ENCODE peak calls at places on chromosome X, in seven cellular contexts. R is AG08396; B is A549; T is fibroblast of gingiva; W is naive B cell; N is effector CD4-positive, alpha-beta T cell; P is dermis blood vessel endothelial cell. V is an unnamed sample.

GRCh38 chrX:153984351-153985178 is 12.0 kb downstream of the TMEM187 start:
- DNase-seq in N (no peak), B (no peak), T (no peak), P (no peak), W (peak), R (no peak), V (no peak)

GRCh38 chrX:39492495-39493162 is 605.1 kb downstream of the BCOR start:
- DNase-seq in B (no peak), P (no peak), N (no peak), T (no peak), R (no peak), W (peak), V (no peak)

GRCh38 chrX:50638123-50638522 is 167.5 kb upstream of the DGKK start:
- DNase-seq in R (no peak), T (no peak), B (no peak), N (no peak), P (peak), W (no peak), V (no peak)

GRCh38 chrX:77415161-77415560 is 32.0 kb upstream of the FGF16 start:
- DNase-seq in N (no peak), T (no peak), P (peak), B (no peak), W (no peak), R (no peak), V (no peak)

GRCh38 chrX:115534383-115534782 is 26.6 kb upstream of the PLS3 start:
- DNase-seq in W (no peak), T (no peak), N (no peak), R (no peak), B (no peak), P (no peak), V (no peak)

GRCh38 chrX:115690554-115691216 is 129.7 kb downstream of the PLS3 start:
- DNase-seq in T (peak), R (peak), P (peak), N (peak), B (peak), W (peak), V (peak)

GRCh38 chrX:56232221-56233082 is at the start of gene KLF8:
- DNase-seq in N (no peak), R (peak), B (no peak), W (peak), T (peak), P (no peak), V (no peak)

GRCh38 chrX:133570549-133570948 is 155.3 kb upstream of the GPC4 start:
- DNase-seq in N (no peak), P (no peak), B (no peak), T (no peak), W (no peak), R (no peak), V (no peak)

GRCh38 chrX:110021180-110022022 is 18.5 kb downstream of the TMEM164 start:
- DNase-seq in N (no peak), T (peak), W (no peak), B (no peak), R (peak), P (peak), V (no peak)

GRCh38 chrX:101206471-101206870 is 13.1 kb upstream of the DRP2 start:
- DNase-seq in W (peak), T (peak), B (peak), N (no peak), P (peak), R (peak), V (no peak)

GRCh38 chrX:97672138-97672537 is 788.4 kb downstream of the RPA4 start:
- DNase-seq in B (no peak), W (no peak), R (no peak), T (no peak), P (no peak), N (no peak), V (no peak)

GRCh38 chrX:119226431-119226830 is 9.7 kb upstream of the PGRMC1 start:
- DNase-seq in T (no peak), W (no peak), B (no peak), N (no peak), R (no peak), P (no peak), V (no peak)

GRCh38 chrX:68488657-68489056 is 10.2 kb upstream of the YIPF6 start:
- DNase-seq in T (no peak), W (no peak), B (peak), R (no peak), P (no peak), N (no peak), V (no peak)

GRCh38 chrX:140764401-140764919 is 54.9 kb downstream of the LINC00632 start:
- DNase-seq in R (peak), B (peak), N (no peak), W (no peak), P (peak), T (peak), V (no peak)

GRCh38 chrX:24607616-24608015 is 39.5 kb downstream of the PCYT1B start:
- DNase-seq in B (no peak), T (no peak), N (no peak), P (no peak), R (no peak), W (no peak), V (no peak)

GRCh38 chrX:103396186-103396585 is 19.8 kb downstream of the BEX3 start:
- DNase-seq in R (no peak), T (peak), P (peak), W (no peak), N (no peak), B (no peak), V (no peak)

GRCh38 chrX:154350429-154351182 is 23.8 kb downstream of the FLNA start:
- DNase-seq in W (no peak), T (no peak), B (peak), N (no peak), R (no peak), P (no peak), V (no peak)

GRCh38 chrX:2445662-2446623 is 54.8 kb downstream of the DHRSX start:
- DNase-seq in B (peak), P (no peak), N (no peak), T (no peak), R (no peak), W (no peak), V (no peak)

GRCh38 chrX:130118396-130118795 is 8.1 kb upstream of the ELF4 start:
- DNase-seq in P (peak), W (no peak), N (no peak), B (peak), R (peak), T (peak), V (no peak)

GRCh38 chrX:109839694-109840358 is 106.8 kb upstream of the ACSL4 start:
- DNase-seq in B (peak), W (no peak), R (no peak), P (no peak), T (peak), N (no peak), V (no peak)

GRCh38 chrX:77276742-77277141 is 170.4 kb upstream of the FGF16 start:
- DNase-seq in B (peak), R (no peak), T (no peak), N (no peak), P (no peak), W (no peak), V (no peak)

GRCh38 chrX:40326186-40326965 is 228.6 kb upstream of the BCOR start:
- DNase-seq in T (no peak), W (no peak), N (no peak), P (no peak), B (peak), R (no peak), V (no peak)

GRCh38 chrX:133415276-133416105 is at the start of gene GPC4:
- DNase-seq in T (peak), B (peak), P (peak), N (no peak), R (peak), W (no peak), V (no peak)

GRCh38 chrX:40003071-40003981 is 94.4 kb downstream of the BCOR start:
- DNase-seq in W (no peak), R (no peak), N (no peak), P (no peak), T (no peak), B (no peak), V (no peak)

V was measured in activated gamma-delta T cell treated with Interleukin-2 at 50 U/mL for 16 hours.